ENCODE peak calls at places on chromosomes 13 and 19, in four cellular contexts. I, J, H and K are unnamed samples.

GRCh38 chr19:7815325-7815724 is 14.7 kb upstream of the EVI5L start:
- DNase-seq in J (no peak), I (no peak), H (no peak), K (no peak)

GRCh38 chr13:89375839-89376238 is 1704.7 kb downstream of the SLITRK5 start:
- DNase-seq in J (no peak), H (no peak), I (no peak), K (no peak)

GRCh38 chr13:25281193-25281936 is 5.9 kb downstream of the MTMR6 start:
- DNase-seq in H (no peak), I (no peak), J (no peak), K (no peak)

GRCh38 chr13:48210178-48210577 is 22.8 kb upstream of the ITM2B start:
- DNase-seq in H (no peak), J (peak), I (peak), K (no peak)

GRCh38 chr13:57763689-57764088 is 132.1 kb downstream of the PCDH17 start:
- DNase-seq in J (no peak), H (no peak), I (no peak), K (no peak)

GRCh38 chr19:12668937-12669271 is 2.3 kb downstream of the WDR83 start:
- DNase-seq in J (peak), I (no peak), H (peak), K (peak)

GRCh38 chr19:6590458-6591319 is at the start of gene CD70:
- DNase-seq in J (no peak), I (peak), H (no peak), K (no peak)

GRCh38 chr19:47110521-47111080 is 3.0 kb downstream of the ZC3H4 start:
- DNase-seq in J (no peak), I (no peak), H (no peak), K (no peak)

GRCh38 chr13:78652651-78653050 is 6.3 kb downstream of the OBI1 start:
- DNase-seq in H (no peak), I (no peak), J (no peak), K (no peak)

GRCh38 chr13:111503376-111503775 is 182.9 kb downstream of the TEX29 start:
- DNase-seq in I (no peak), J (no peak), H (no peak), K (peak)

GRCh38 chr13:19726611-19727010 is 56.1 kb downstream of the PSPC1 start:
- DNase-seq in J (peak), I (no peak), H (no peak), K (no peak)

GRCh38 chr19:3194063-3194702 is 8.5 kb downstream of the NCLN start:
- DNase-seq in I (no peak), J (no peak), H (no peak), K (no peak)

GRCh38 chr13:112804374-112804773 is 114.5 kb downstream of the ATP11A start:
- DNase-seq in I (no peak), H (no peak), J (no peak), K (no peak)

GRCh38 chr13:49436890-49437289 is 7.0 kb downstream of the CAB39L start:
- DNase-seq in J (peak), I (peak), H (no peak), K (no peak)

GRCh38 chr19:50358483-50359431 is 6.7 kb downstream of the NAPSA start:
- DNase-seq in H (peak), I (no peak), J (peak), K (peak)

GRCh38 chr19:1265611-1266115 is 3.5 kb upstream of the CIRBP start:
- DNase-seq in J (peak), I (no peak), H (no peak), K (no peak)

GRCh38 chr19:2793126-2793525 is 7.8 kb downstream of the THOP1 start:
- DNase-seq in H (no peak), J (no peak), I (no peak), K (no peak)

GRCh38 chr19:16338470-16339360 is 14.1 kb downstream of the KLF2 start:
- DNase-seq in H (peak), I (no peak), J (peak), K (no peak)

GRCh38 chr13:93875527-93875926 is 604.0 kb downstream of the DCT start:
- DNase-seq in I (no peak), J (peak), H (no peak), K (no peak)

GRCh38 chr13:73090116-73090811 is 31.5 kb downstream of the KLF5 start:
- DNase-seq in J (peak), H (peak), I (peak), K (no peak)

GRCh38 chr13:51619614-51620013 is 35.4 kb downstream of the WDFY2 start:
- DNase-seq in I (no peak), J (peak), H (no peak), K (no peak)